ENCODE peak calls at places on chromosomes 1 and 21, in nine cellular contexts. One of them, this sample, is unnamed.

GRCh38 chr1:59318271-59318865 is 21.5 kb downstream of the FGGY start:
- DNase-seq in psoas muscle: peak
- DNase-seq in NB4: no peak
- DNase-seq in gastrocnemius medialis: peak
- DNase-seq in thoracic aorta: no peak
- DNase-seq in cardiac muscle cell: no peak
- DNase-seq in AG09319: no peak
- DNase-seq in B cell: no peak
- DNase-seq in endothelial cell: no peak
- DNase-seq in this sample: no peak

GRCh38 chr1:3727042-3727824 is 25.0 kb upstream of the CCDC27 start:
- DNase-seq in cardiac muscle cell: peak
- DNase-seq in gastrocnemius medialis: no peak
- DNase-seq in thoracic aorta: no peak
- DNase-seq in NB4: peak
- DNase-seq in AG09319: no peak
- DNase-seq in B cell: no peak
- DNase-seq in endothelial cell: peak
- DNase-seq in psoas muscle: no peak
- DNase-seq in this sample: no peak

GRCh38 chr21:27721675-27722074 is 754.8 kb upstream of the ADAMTS5 start:
- DNase-seq in NB4: no peak
- DNase-seq in psoas muscle: no peak
- DNase-seq in gastrocnemius medialis: no peak
- DNase-seq in endothelial cell: no peak
- DNase-seq in AG09319: no peak
- DNase-seq in cardiac muscle cell: no peak
- DNase-seq in B cell: no peak
- DNase-seq in thoracic aorta: no peak
- DNase-seq in this sample: no peak

GRCh38 chr1:222938986-222939385 is 124.1 kb downstream of the DISP1 start:
- DNase-seq in thoracic aorta: no peak
- DNase-seq in cardiac muscle cell: no peak
- DNase-seq in NB4: no peak
- DNase-seq in B cell: no peak
- DNase-seq in psoas muscle: no peak
- DNase-seq in AG09319: no peak
- DNase-seq in endothelial cell: no peak
- DNase-seq in gastrocnemius medialis: no peak
- DNase-seq in this sample: no peak

GRCh38 chr21:44789880-44790279 is 11.7 kb downstream of the UBE2G2 start:
- DNase-seq in gastrocnemius medialis: no peak
- DNase-seq in cardiac muscle cell: no peak
- DNase-seq in endothelial cell: no peak
- DNase-seq in NB4: no peak
- DNase-seq in B cell: no peak
- DNase-seq in AG09319: no peak
- DNase-seq in thoracic aorta: no peak
- DNase-seq in psoas muscle: no peak
- DNase-seq in this sample: no peak

GRCh38 chr1:94862718-94863117 is 42.6 kb downstream of the SLC44A3 start:
- DNase-seq in AG09319: no peak
- DNase-seq in cardiac muscle cell: no peak
- DNase-seq in psoas muscle: no peak
- DNase-seq in NB4: no peak
- DNase-seq in B cell: no peak
- DNase-seq in gastrocnemius medialis: no peak
- DNase-seq in thoracic aorta: no peak
- DNase-seq in endothelial cell: no peak
- DNase-seq in this sample: no peak

GRCh38 chr1:225449261-225449660 is 21.4 kb upstream of the LBR start:
- DNase-seq in psoas muscle: no peak
- DNase-seq in AG09319: no peak
- DNase-seq in thoracic aorta: no peak
- DNase-seq in gastrocnemius medialis: no peak
- DNase-seq in endothelial cell: no peak
- DNase-seq in B cell: no peak
- DNase-seq in cardiac muscle cell: no peak
- DNase-seq in NB4: no peak
- DNase-seq in this sample: no peak

GRCh38 chr1:214808845-214809460 is 206.0 kb downstream of the CENPF start:
- DNase-seq in cardiac muscle cell: peak
- DNase-seq in NB4: peak
- DNase-seq in psoas muscle: no peak
- DNase-seq in gastrocnemius medialis: no peak
- DNase-seq in AG09319: no peak
- DNase-seq in endothelial cell: peak
- DNase-seq in thoracic aorta: no peak
- DNase-seq in B cell: no peak
- DNase-seq in this sample: no peak

GRCh38 chr1:31795801-31796621 is 19.8 kb downstream of the SPOCD1 start:
- DNase-seq in B cell: no peak
- DNase-seq in psoas muscle: no peak
- DNase-seq in AG09319: no peak
- DNase-seq in endothelial cell: no peak
- DNase-seq in cardiac muscle cell: no peak
- DNase-seq in gastrocnemius medialis: no peak
- DNase-seq in thoracic aorta: no peak
- DNase-seq in NB4: no peak
- DNase-seq in this sample: peak

GRCh38 chr1:116498789-116499628 is 71.8 kb downstream of the CD58 start:
- DNase-seq in psoas muscle: no peak
- DNase-seq in thoracic aorta: no peak
- DNase-seq in AG09319: peak
- DNase-seq in gastrocnemius medialis: peak
- DNase-seq in B cell: peak
- DNase-seq in cardiac muscle cell: peak
- DNase-seq in NB4: peak
- DNase-seq in endothelial cell: peak
- DNase-seq in this sample: no peak

GRCh38 chr1:204151562-204152309 is at the start of gene ETNK2:
- DNase-seq in gastrocnemius medialis: no peak
- DNase-seq in NB4: peak
- DNase-seq in B cell: peak
- DNase-seq in AG09319: no peak
- DNase-seq in psoas muscle: peak
- DNase-seq in cardiac muscle cell: peak
- DNase-seq in thoracic aorta: no peak
- DNase-seq in endothelial cell: peak
- DNase-seq in this sample: peak

GRCh38 chr21:46060596-46061061 is 37.3 kb upstream of the COL6A2 start:
- DNase-seq in B cell: no peak
- DNase-seq in thoracic aorta: peak
- DNase-seq in AG09319: peak
- DNase-seq in psoas muscle: peak
- DNase-seq in endothelial cell: no peak
- DNase-seq in NB4: peak
- DNase-seq in cardiac muscle cell: no peak
- DNase-seq in gastrocnemius medialis: peak
- DNase-seq in this sample: peak

GRCh38 chr1:33111965-33112364 is 31.0 kb downstream of the AZIN2 start:
- DNase-seq in B cell: no peak
- DNase-seq in thoracic aorta: no peak
- DNase-seq in endothelial cell: no peak
- DNase-seq in cardiac muscle cell: no peak
- DNase-seq in gastrocnemius medialis: no peak
- DNase-seq in NB4: peak
- DNase-seq in AG09319: no peak
- DNase-seq in psoas muscle: no peak
- DNase-seq in this sample: no peak
- TF ChIP-seq CTCF in B cell: no peak
- TF ChIP-seq CTCF in thoracic aorta: no peak
- TF ChIP-seq CTCF in endothelial cell: no peak
- TF ChIP-seq CTCF in cardiac muscle cell: peak
- TF ChIP-seq CTCF in gastrocnemius medialis: no peak
- TF ChIP-seq CTCF in NB4: peak
- TF ChIP-seq CTCF in AG09319: peak
- TF ChIP-seq CTCF in psoas muscle: peak
- TF ChIP-seq CTCF in this sample: no peak

GRCh38 chr1:64246294-64246917 is 43.0 kb downstream of the UBE2U start:
- DNase-seq in thoracic aorta: no peak
- DNase-seq in gastrocnemius medialis: no peak
- DNase-seq in endothelial cell: no peak
- DNase-seq in AG09319: no peak
- DNase-seq in cardiac muscle cell: peak
- DNase-seq in NB4: peak
- DNase-seq in psoas muscle: no peak
- DNase-seq in B cell: no peak
- DNase-seq in this sample: no peak

GRCh38 chr1:64248065-64248464 is 44.6 kb downstream of the UBE2U start:
- DNase-seq in thoracic aorta: no peak
- DNase-seq in B cell: no peak
- DNase-seq in psoas muscle: no peak
- DNase-seq in cardiac muscle cell: no peak
- DNase-seq in endothelial cell: no peak
- DNase-seq in NB4: no peak
- DNase-seq in gastrocnemius medialis: no peak
- DNase-seq in AG09319: no peak
- DNase-seq in this sample: no peak

DNA sequence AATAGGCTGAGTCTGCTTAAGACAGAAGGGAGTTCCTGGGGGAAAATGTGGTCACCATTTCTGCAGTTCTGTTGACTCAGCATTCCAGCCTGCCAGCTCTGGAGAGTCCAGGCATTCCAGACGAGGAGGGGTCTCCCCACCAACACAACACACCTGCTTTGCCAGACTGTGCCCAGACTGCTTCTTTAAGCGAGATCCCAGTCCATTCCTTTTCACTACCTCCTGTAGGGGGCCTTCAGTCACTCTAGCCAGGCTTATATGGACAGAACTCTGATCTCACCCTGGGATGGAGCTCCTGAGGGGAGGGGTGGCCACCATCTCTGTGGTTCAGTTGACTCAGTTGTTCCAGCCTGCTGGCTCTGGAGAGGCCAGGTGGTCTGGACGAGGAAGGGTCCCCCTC is 48.5 kb downstream of the UBE2U start:
- DNase-seq in AG09319: no peak
- DNase-seq in NB4: no peak
- DNase-seq in psoas muscle: no peak
- DNase-seq in thoracic aorta: no peak
- DNase-seq in B cell: no peak
- DNase-seq in endothelial cell: no peak
- DNase-seq in gastrocnemius medialis: no peak
- DNase-seq in cardiac muscle cell: no peak
- DNase-seq in this sample: no peak
- TF ChIP-seq CTCF in AG09319: no peak
- TF ChIP-seq CTCF in NB4: no peak
- TF ChIP-seq CTCF in psoas muscle: no peak
- TF ChIP-seq CTCF in thoracic aorta: no peak
- TF ChIP-seq CTCF in B cell: no peak
- TF ChIP-seq CTCF in endothelial cell: no peak
- TF ChIP-seq CTCF in gastrocnemius medialis: no peak
- TF ChIP-seq CTCF in cardiac muscle cell: peak
- TF ChIP-seq CTCF in this sample: no peak

GRCh38 chr1:233170741-233171140 is 124.8 kb downstream of the PCNX2 start:
- DNase-seq in thoracic aorta: no peak
- DNase-seq in psoas muscle: no peak
- DNase-seq in endothelial cell: no peak
- DNase-seq in NB4: no peak
- DNase-seq in cardiac muscle cell: no peak
- DNase-seq in B cell: no peak
- DNase-seq in gastrocnemius medialis: no peak
- DNase-seq in AG09319: no peak
- DNase-seq in this sample: no peak

GRCh38 chr1:233168384-233168783 is 127.1 kb downstream of the PCNX2 start:
- DNase-seq in endothelial cell: no peak
- DNase-seq in gastrocnemius medialis: no peak
- DNase-seq in cardiac muscle cell: no peak
- DNase-seq in psoas muscle: no peak
- DNase-seq in thoracic aorta: no peak
- DNase-seq in NB4: no peak
- DNase-seq in AG09319: no peak
- DNase-seq in B cell: no peak
- DNase-seq in this sample: no peak

GRCh38 chr1:233166896-233167295 is 128.6 kb downstream of the PCNX2 start:
- DNase-seq in B cell: no peak
- DNase-seq in cardiac muscle cell: no peak
- DNase-seq in AG09319: no peak
- DNase-seq in psoas muscle: no peak
- DNase-seq in gastrocnemius medialis: no peak
- DNase-seq in thoracic aorta: no peak
- DNase-seq in NB4: peak
- DNase-seq in endothelial cell: no peak
- DNase-seq in this sample: no peak

DNA sequence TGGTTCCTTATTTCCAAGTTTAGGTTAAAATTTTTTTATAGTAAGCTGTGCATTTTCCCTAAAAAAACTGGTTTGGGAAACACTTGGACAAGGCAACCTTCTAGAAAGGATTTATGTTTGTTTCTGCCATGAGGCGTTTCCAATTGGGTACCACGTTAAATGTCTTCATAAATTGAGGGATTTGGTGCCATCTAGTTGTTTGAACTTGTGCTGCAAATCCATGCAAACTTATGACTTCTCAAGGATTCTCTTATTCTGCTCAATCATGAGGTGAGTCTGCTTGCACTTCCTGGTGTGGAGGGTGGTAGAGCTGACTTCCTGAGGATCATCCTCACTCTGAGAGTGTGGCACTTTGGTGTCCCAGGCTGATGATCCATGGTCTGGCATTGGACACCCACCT is 123.3 kb downstream of the PCNX2 start:
- DNase-seq in NB4: peak
- DNase-seq in cardiac muscle cell: no peak
- DNase-seq in thoracic aorta: no peak
- DNase-seq in B cell: no peak
- DNase-seq in endothelial cell: no peak
- DNase-seq in psoas muscle: no peak
- DNase-seq in gastrocnemius medialis: no peak
- DNase-seq in AG09319: no peak
- DNase-seq in this sample: no peak
- TF ChIP-seq CTCF in NB4: peak
- TF ChIP-seq CTCF in cardiac muscle cell: peak
- TF ChIP-seq CTCF in thoracic aorta: no peak
- TF ChIP-seq CTCF in B cell: no peak
- TF ChIP-seq CTCF in endothelial cell: no peak
- TF ChIP-seq CTCF in psoas muscle: peak
- TF ChIP-seq CTCF in gastrocnemius medialis: no peak
- TF ChIP-seq CTCF in AG09319: no peak
- TF ChIP-seq CTCF in this sample: no peak

GRCh38 chr1:218553197-218553596 is 208.1 kb downstream of the TGFB2 start:
- DNase-seq in psoas muscle: no peak
- DNase-seq in B cell: no peak
- DNase-seq in cardiac muscle cell: no peak
- DNase-seq in endothelial cell: no peak
- DNase-seq in AG09319: peak
- DNase-seq in thoracic aorta: no peak
- DNase-seq in NB4: no peak
- DNase-seq in gastrocnemius medialis: no peak
- DNase-seq in this sample: no peak
- TF ChIP-seq CTCF in psoas muscle: peak
- TF ChIP-seq CTCF in B cell: no peak
- TF ChIP-seq CTCF in cardiac muscle cell: no peak
- TF ChIP-seq CTCF in endothelial cell: no peak
- TF ChIP-seq CTCF in AG09319: peak
- TF ChIP-seq CTCF in thoracic aorta: no peak
- TF ChIP-seq CTCF in NB4: no peak
- TF ChIP-seq CTCF in gastrocnemius medialis: no peak
- TF ChIP-seq CTCF in this sample: no peak

DNA sequence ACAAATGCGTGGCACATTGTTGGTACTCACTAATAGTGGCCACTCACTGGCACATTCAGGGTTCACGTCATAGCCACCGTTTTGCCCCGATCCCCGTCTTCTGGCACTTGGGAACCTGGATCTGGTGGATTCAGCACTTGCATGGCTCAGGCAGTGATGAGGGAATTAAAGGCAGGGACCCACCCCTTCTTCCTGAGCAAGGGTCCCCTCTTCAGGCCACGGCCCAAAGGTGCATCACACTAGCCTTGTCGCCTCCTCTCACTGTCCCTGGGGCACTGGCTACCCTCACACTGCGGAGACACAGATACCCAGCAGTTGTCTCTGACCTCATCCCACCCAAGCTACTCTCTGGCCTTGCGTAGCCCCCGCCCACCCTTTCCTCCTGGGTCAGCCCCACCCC is 19.9 kb upstream of the LDLRAP1 start:
- DNase-seq in psoas muscle: no peak
- DNase-seq in endothelial cell: peak
- DNase-seq in AG09319: no peak
- DNase-seq in thoracic aorta: no peak
- DNase-seq in cardiac muscle cell: peak
- DNase-seq in NB4: no peak
- DNase-seq in gastrocnemius medialis: no peak
- DNase-seq in B cell: no peak
- DNase-seq in this sample: no peak
- TF ChIP-seq CTCF in psoas muscle: no peak
- TF ChIP-seq CTCF in endothelial cell: no peak
- TF ChIP-seq CTCF in AG09319: peak
- TF ChIP-seq CTCF in thoracic aorta: no peak
- TF ChIP-seq CTCF in cardiac muscle cell: no peak
- TF ChIP-seq CTCF in NB4: no peak
- TF ChIP-seq CTCF in gastrocnemius medialis: no peak
- TF ChIP-seq CTCF in B cell: no peak
- TF ChIP-seq CTCF in this sample: no peak